ENCODE peak calls at places on chromosome 19, in nine cellular contexts. B is heart left ventricle, E is activated B cell treated with CpG ODN at 0.5 μM for 24 hours, P is cardiac muscle cell, O is ovary, Z is RWPE1, T is uterus, R is astrocyte of the cerebellum, W is left ventricle myocardium inferior. K is an unnamed sample.

GRCh38 chr19:1066748-1067340 is at the start of gene ARHGAP45:
- DNase-seq in R (no peak), B (no peak), P (no peak), O (no peak), T (no peak), E (peak), W (no peak), Z (no peak), K (no peak)

GRCh38 chr19:41439441-41440222 is at the start of gene DMAC2:
- DNase-seq in E (peak), B (peak), T (peak), R (peak), W (peak), O (peak), Z (peak), P (peak), K (peak)

GRCh38 chr19:49591731-49592485 is 926 bp downstream of the PRR12 start:
- DNase-seq in B (peak), Z (peak), W (peak), T (peak), O (peak), E (peak), P (peak), R (no peak), K (peak)

GRCh38 chr19:47461876-47462275 is 9.8 kb downstream of the SLC8A2 start:
- DNase-seq in Z (no peak), W (no peak), O (no peak), B (no peak), P (no peak), E (no peak), T (no peak), R (no peak), K (no peak)

GRCh38 chr19:3627351-3627723 is 747 bp upstream of the CACTIN start:
- DNase-seq in T (no peak), R (no peak), O (no peak), B (no peak), Z (no peak), P (no peak), E (no peak), W (no peak), K (no peak)

GRCh38 chr19:33226550-33227241 is 1.0 kb upstream of the SLC7A10 start:
- DNase-seq in W (no peak), P (no peak), Z (no peak), E (no peak), B (no peak), T (no peak), R (no peak), O (no peak), K (no peak)

GRCh38 chr19:19538077-19538764 is at the start of gene CILP2:
- DNase-seq in Z (peak), B (peak), E (peak), O (peak), P (peak), W (peak), T (no peak), R (no peak), K (peak)

GRCh38 chr19:4329858-4330257 is 8.8 kb downstream of the STAP2 start:
- DNase-seq in E (no peak), W (no peak), O (no peak), T (no peak), R (no peak), B (no peak), P (no peak), Z (no peak), K (no peak)

GRCh38 chr19:50147462-50148423 is 15.3 kb downstream of the IZUMO2 start:
- DNase-seq in E (peak), Z (peak), R (peak), T (peak), P (peak), B (peak), O (peak), W (peak), K (peak)

GRCh38 chr19:33862991-33863390 is 66.3 kb downstream of the KCTD15 start:
- DNase-seq in P (peak), Z (no peak), R (no peak), O (no peak), B (peak), E (no peak), T (no peak), W (no peak), K (no peak)

GRCh38 chr19:2231621-2232221 is 4.4 kb downstream of the PLEKHJ1 start:
- DNase-seq in P (no peak), B (no peak), T (no peak), O (no peak), W (no peak), E (no peak), R (no peak), Z (no peak), K (peak)

GRCh38 chr19:32819415-32820400 is 49.9 kb downstream of the SLC7A9 start:
- DNase-seq in O (no peak), P (no peak), W (no peak), B (no peak), Z (no peak), T (no peak), R (no peak), E (no peak), K (no peak)

GRCh38 chr19:3346677-3347353 is 19.6 kb upstream of the NFIC start:
- DNase-seq in Z (no peak), B (peak), O (peak), R (no peak), E (no peak), W (peak), T (peak), P (no peak), K (no peak)

GRCh38 chr19:6460099-6460884 is 700 bp upstream of the SLC25A23 start:
- DNase-seq in O (peak), Z (peak), R (peak), W (peak), E (peak), P (peak), T (peak), B (peak), K (peak)
- TF ChIP-seq CTCF in O (peak), Z (peak), R (peak), W (peak), E (no peak), P (peak), T (peak), B (peak), K (peak)

GRCh38 chr19:54299126-54299498 is 13.9 kb downstream of the LILRA5 start:
- DNase-seq in R (no peak), B (no peak), O (no peak), P (no peak), Z (no peak), T (no peak), W (no peak), E (no peak), K (no peak)

GRCh38 chr19:54298357-54299125 is 14.4 kb downstream of the LILRA5 start:
- DNase-seq in Z (no peak), O (no peak), P (no peak), T (no peak), R (no peak), E (no peak), B (no peak), W (no peak), K (no peak)

GRCh38 chr19:54299515-54299914 is 13.5 kb downstream of the LILRA5 start:
- DNase-seq in R (no peak), P (no peak), T (no peak), E (no peak), O (no peak), B (no peak), Z (no peak), W (no peak), K (no peak)

GRCh38 chr19:54294539-54294938 is 13.6 kb upstream of the LILRB2 start:
- DNase-seq in O (no peak), Z (no peak), R (no peak), B (no peak), W (no peak), T (no peak), E (no peak), P (no peak), K (no peak)

DNA sequence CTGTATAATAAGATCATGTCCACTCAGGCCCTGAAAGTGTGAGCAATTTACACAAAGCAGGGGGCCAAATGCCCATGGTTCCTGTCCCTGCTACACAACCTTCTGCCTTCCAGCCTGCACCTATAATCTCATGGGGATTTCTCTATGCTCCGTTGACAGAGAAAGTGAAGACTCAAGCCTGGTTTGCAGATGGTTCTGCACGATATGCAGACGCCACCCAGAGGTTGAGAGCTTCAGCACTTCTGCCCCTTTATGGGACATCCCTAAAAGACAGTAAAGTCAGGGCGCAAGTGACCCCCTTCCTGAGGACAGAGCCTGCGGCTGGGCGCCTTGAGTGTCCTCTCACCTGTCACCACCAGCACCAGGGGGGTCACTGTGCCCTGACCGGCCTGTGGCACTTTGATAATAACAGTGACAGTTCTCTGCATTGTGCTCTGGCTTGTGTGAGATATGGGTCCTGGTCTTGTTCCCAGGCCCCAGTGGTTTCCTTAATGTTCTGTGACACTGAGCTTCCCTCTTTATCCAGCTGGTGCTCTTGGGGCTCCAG is 15.1 kb downstream of the LILRA5 start:
- DNase-seq in R (no peak), B (no peak), E (no peak), W (no peak), O (no peak), Z (no peak), T (no peak), P (no peak), K (no peak)
- TF ChIP-seq CTCF in R (no peak), B (no peak), E (no peak), W (no peak), O (no peak), Z (no peak), T (no peak), P (no peak), K (no peak)

GRCh38 chr19:29085630-29086029 is 127.3 kb downstream of the UQCRFS1 start:
- DNase-seq in O (no peak), T (no peak), E (no peak), B (no peak), W (no peak), R (no peak), Z (no peak), P (no peak), K (no peak)

GRCh38 chr19:29086646-29087045 is 126.3 kb downstream of the UQCRFS1 start:
- DNase-seq in T (no peak), R (no peak), O (no peak), B (no peak), E (no peak), P (no peak), W (no peak), Z (no peak), K (no peak)

GRCh38 chr19:29086182-29086581 is 126.8 kb downstream of the UQCRFS1 start:
- DNase-seq in O (no peak), B (no peak), W (no peak), T (no peak), E (no peak), R (no peak), P (no peak), Z (no peak), K (no peak)

GRCh38 chr19:29083863-29084262 is 129.1 kb downstream of the UQCRFS1 start:
- DNase-seq in P (no peak), T (no peak), O (no peak), W (no peak), Z (no peak), B (no peak), R (no peak), E (no peak), K (no peak)

GRCh38 chr19:29084266-29084665 is 128.7 kb downstream of the UQCRFS1 start:
- DNase-seq in Z (peak), W (no peak), T (no peak), P (peak), B (no peak), E (no peak), O (no peak), R (no peak), K (peak)
- TF ChIP-seq CTCF in Z (no peak), W (peak), T (no peak), P (peak), B (peak), E (no peak), O (no peak), R (no peak), K (peak)

GRCh38 chr19:45913874-45914830 is at the start of gene NANOS2:
- DNase-seq in B (no peak), Z (no peak), P (peak), E (no peak), R (no peak), W (no peak), O (no peak), T (no peak), K (peak)
- TF ChIP-seq CTCF in B (peak), Z (no peak), P (no peak), E (no peak), R (no peak), W (peak), O (no peak), T (no peak), K (no peak)

DNA sequence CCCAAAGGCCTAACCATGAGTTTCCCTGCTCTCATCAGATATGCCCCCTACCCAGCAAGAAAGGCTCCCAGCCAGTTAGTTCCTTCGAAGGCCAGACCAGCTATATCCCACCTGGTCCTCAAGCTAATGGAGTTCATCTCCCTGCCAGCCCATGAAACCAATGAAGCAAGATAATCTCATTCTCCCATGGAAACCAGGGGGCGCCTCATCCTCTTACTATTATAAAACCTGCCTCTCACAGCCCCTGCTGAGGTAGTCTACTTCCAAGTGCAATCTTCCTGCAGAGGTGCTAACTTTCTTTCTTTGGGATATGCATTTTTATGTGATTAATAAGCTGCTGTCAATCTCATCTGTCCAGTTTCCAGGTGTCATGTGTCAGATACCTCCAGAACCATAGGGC is 34.0 kb upstream of the ZNF573 start:
- DNase-seq in E (no peak), P (no peak), R (no peak), W (no peak), T (no peak), O (no peak), B (no peak), Z (no peak), K (no peak)
- TF ChIP-seq CTCF in E (no peak), P (no peak), R (no peak), W (no peak), T (no peak), O (no peak), B (no peak), Z (no peak), K (no peak)

DNA sequence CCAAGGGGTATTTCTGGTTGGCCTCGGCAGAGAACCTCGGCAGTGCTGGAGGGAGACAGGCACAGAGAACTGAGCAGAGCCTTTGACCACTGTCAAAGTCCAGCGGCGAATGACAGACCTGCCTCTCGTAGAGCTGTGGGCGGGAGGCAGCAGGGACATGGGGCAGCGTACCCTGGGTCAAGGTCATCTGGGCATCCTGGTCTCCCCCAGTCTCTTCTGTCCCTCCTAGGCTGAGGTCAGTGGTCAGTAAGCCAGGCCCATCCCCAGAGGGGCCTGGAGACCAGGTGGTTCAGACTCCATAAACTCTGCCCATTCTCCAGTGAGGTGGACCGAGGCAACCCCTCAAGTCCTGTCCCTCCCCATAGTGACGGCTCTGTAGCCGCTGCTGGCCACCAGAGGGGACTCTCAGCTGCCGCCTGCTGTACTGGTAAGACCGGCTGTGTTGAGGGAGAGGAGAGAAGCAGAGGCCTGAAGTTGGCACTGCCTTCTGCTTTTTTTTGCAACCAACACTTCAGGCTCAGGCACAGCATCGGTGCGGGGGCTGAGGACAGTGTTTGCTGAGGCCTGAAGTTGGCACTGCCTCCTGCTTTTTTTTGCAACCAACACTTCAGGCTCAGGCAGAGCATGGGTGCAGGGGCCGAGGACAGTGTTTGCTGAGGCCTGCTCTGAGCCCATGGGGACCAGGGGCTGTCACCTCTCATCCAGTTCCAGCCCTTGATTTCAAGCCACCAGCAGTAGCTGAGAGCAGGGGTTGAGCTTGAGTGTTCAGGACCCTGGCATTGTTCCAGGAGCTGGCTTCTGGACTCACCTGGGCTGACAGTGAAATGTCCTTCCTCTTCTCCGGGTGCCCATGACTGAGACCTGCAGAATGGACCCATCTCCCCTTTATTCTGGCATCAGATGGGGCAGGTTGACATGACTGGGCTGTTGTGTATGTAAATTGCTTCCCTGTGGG is at the start of gene PGLYRP2:
- DNase-seq in O (no peak), R (no peak), P (no peak), Z (no peak), B (no peak), W (no peak), E (no peak), T (no peak), K (no peak)
- TF ChIP-seq CTCF in O (no peak), R (no peak), P (no peak), Z (no peak), B (peak), W (peak), E (no peak), T (peak), K (no peak)

GRCh38 chr19:5687360-5688198 is 2.5 kb upstream of the RPL36 start:
- DNase-seq in T (no peak), E (no peak), Z (no peak), P (no peak), R (no peak), W (no peak), O (peak), B (peak), K (no peak)
- TF ChIP-seq CTCF in T (no peak), E (no peak), Z (peak), P (no peak), R (no peak), W (peak), O (no peak), B (no peak), K (peak)